ENCODE peak calls at places on chromosomes 11 and 22, in eight cellular contexts. One of them, this sample, is unnamed.
A peak's percentile ranks its signal among the peaks of the same experiment; 100 is the strongest.

GRCh38 chr11:116498161-116498560 is 274.6 kb downstream of the BUD13 start:
- DNase-seq in GM23338: no peak
- DNase-seq in upper lobe of right lung: no peak
- DNase-seq in body of pancreas: no peak
- DNase-seq in heart left ventricle: no peak
- DNase-seq in cardiac muscle cell: no peak
- DNase-seq in fibroblast of lung: no peak
- DNase-seq in uterus: no peak
- DNase-seq in this sample: no peak

GRCh38 chr11:124297921-124298320 is 15.8 kb downstream of the OR8D1 start:
- DNase-seq in GM23338: no peak
- DNase-seq in upper lobe of right lung: no peak
- DNase-seq in body of pancreas: no peak
- DNase-seq in heart left ventricle: no peak
- DNase-seq in cardiac muscle cell: no peak
- DNase-seq in fibroblast of lung: no peak
- DNase-seq in uterus: no peak
- DNase-seq in this sample: no peak

GRCh38 chr22:32204211-32204855 is 540 bp downstream of the RFPL2 start:
- DNase-seq in GM23338: peak; percentile 63
- DNase-seq in upper lobe of right lung: no peak
- DNase-seq in body of pancreas: peak; percentile 33
- DNase-seq in heart left ventricle: no peak
- DNase-seq in cardiac muscle cell: peak; percentile 43
- DNase-seq in fibroblast of lung: no peak
- DNase-seq in uterus: no peak
- DNase-seq in this sample: no peak

GRCh38 chr11:111631666-111632039 is 29.4 kb downstream of the SIK2 start:
- DNase-seq in GM23338: no peak
- DNase-seq in upper lobe of right lung: no peak
- DNase-seq in body of pancreas: no peak
- DNase-seq in heart left ventricle: no peak
- DNase-seq in cardiac muscle cell: no peak
- DNase-seq in fibroblast of lung: peak; percentile 73
- DNase-seq in uterus: no peak
- DNase-seq in this sample: no peak

GRCh38 chr22:20423636-20424511 is 13.8 kb downstream of the SCARF2 start:
- DNase-seq in GM23338: no peak
- DNase-seq in upper lobe of right lung: peak; percentile 60
- DNase-seq in body of pancreas: no peak
- DNase-seq in heart left ventricle: no peak
- DNase-seq in cardiac muscle cell: no peak
- DNase-seq in fibroblast of lung: no peak
- DNase-seq in uterus: no peak
- DNase-seq in this sample: peak; percentile 70

GRCh38 chr11:113593698-113594308 is 112.3 kb downstream of the TMPRSS5 start:
- DNase-seq in GM23338: no peak
- DNase-seq in upper lobe of right lung: no peak
- DNase-seq in body of pancreas: no peak
- DNase-seq in heart left ventricle: no peak
- DNase-seq in cardiac muscle cell: no peak
- DNase-seq in fibroblast of lung: no peak
- DNase-seq in uterus: no peak
- DNase-seq in this sample: peak; percentile 77

GRCh38 chr22:49203091-49203862 is 624.4 kb downstream of the BRD1 start:
- DNase-seq in GM23338: no peak
- DNase-seq in upper lobe of right lung: peak; percentile 53
- DNase-seq in body of pancreas: no peak
- DNase-seq in heart left ventricle: no peak
- DNase-seq in cardiac muscle cell: no peak
- DNase-seq in fibroblast of lung: no peak
- DNase-seq in uterus: no peak
- DNase-seq in this sample: no peak

GRCh38 chr11:27205779-27206549 is 157.1 kb downstream of the CCDC34 start:
- DNase-seq in GM23338: no peak
- DNase-seq in upper lobe of right lung: no peak
- DNase-seq in body of pancreas: no peak
- DNase-seq in heart left ventricle: no peak
- DNase-seq in cardiac muscle cell: no peak
- DNase-seq in fibroblast of lung: no peak
- DNase-seq in uterus: no peak
- DNase-seq in this sample: no peak

GRCh38 chr11:96341237-96342130 is 1.5 kb downstream of the MAML2 start:
- DNase-seq in GM23338: peak; percentile 56
- DNase-seq in upper lobe of right lung: peak; percentile 83
- DNase-seq in body of pancreas: peak; percentile 33
- DNase-seq in heart left ventricle: peak; percentile 51
- DNase-seq in cardiac muscle cell: no peak
- DNase-seq in fibroblast of lung: peak; percentile 70
- DNase-seq in uterus: peak; percentile 67
- DNase-seq in this sample: peak; percentile 66

GRCh38 chr11:132685174-132685611 is 847.1 kb downstream of the OPCML start:
- DNase-seq in GM23338: no peak
- DNase-seq in upper lobe of right lung: no peak
- DNase-seq in body of pancreas: no peak
- DNase-seq in heart left ventricle: no peak
- DNase-seq in cardiac muscle cell: no peak
- DNase-seq in fibroblast of lung: peak; percentile 11
- DNase-seq in uterus: no peak
- DNase-seq in this sample: no peak

GRCh38 chr11:128628686-128629085 is 41.3 kb upstream of the ETS1 start:
- DNase-seq in GM23338: no peak
- DNase-seq in upper lobe of right lung: no peak
- DNase-seq in body of pancreas: peak; percentile 14
- DNase-seq in heart left ventricle: no peak
- DNase-seq in cardiac muscle cell: no peak
- DNase-seq in fibroblast of lung: no peak
- DNase-seq in uterus: no peak
- DNase-seq in this sample: no peak

GRCh38 chr11:126265801-126266200 is 2.9 kb downstream of the SRPRA start:
- DNase-seq in GM23338: no peak
- DNase-seq in upper lobe of right lung: no peak
- DNase-seq in body of pancreas: no peak
- DNase-seq in heart left ventricle: no peak
- DNase-seq in cardiac muscle cell: no peak
- DNase-seq in fibroblast of lung: peak; percentile 9
- DNase-seq in uterus: no peak
- DNase-seq in this sample: no peak

GRCh38 chr11:100925935-100926334 is 203.7 kb downstream of the PGR start:
- DNase-seq in GM23338: no peak
- DNase-seq in upper lobe of right lung: no peak
- DNase-seq in body of pancreas: no peak
- DNase-seq in heart left ventricle: no peak
- DNase-seq in cardiac muscle cell: no peak
- DNase-seq in fibroblast of lung: peak; percentile 80
- DNase-seq in uterus: no peak
- DNase-seq in this sample: no peak

GRCh38 chr11:34546511-34547206 is 33.1 kb upstream of the ELF5 start:
- DNase-seq in GM23338: no peak
- DNase-seq in upper lobe of right lung: no peak
- DNase-seq in body of pancreas: no peak
- DNase-seq in heart left ventricle: no peak
- DNase-seq in cardiac muscle cell: no peak
- DNase-seq in fibroblast of lung: no peak
- DNase-seq in uterus: no peak
- DNase-seq in this sample: no peak

GRCh38 chr11:126598344-126599092 is 243.0 kb downstream of the ST3GAL4 start:
- DNase-seq in GM23338: no peak
- DNase-seq in upper lobe of right lung: no peak
- DNase-seq in body of pancreas: no peak
- DNase-seq in heart left ventricle: no peak
- DNase-seq in cardiac muscle cell: no peak
- DNase-seq in fibroblast of lung: no peak
- DNase-seq in uterus: no peak
- DNase-seq in this sample: no peak

GRCh38 chr11:78069465-78069864 is 5.8 kb downstream of the THRSP start:
- DNase-seq in GM23338: no peak
- DNase-seq in upper lobe of right lung: no peak
- DNase-seq in body of pancreas: no peak
- DNase-seq in heart left ventricle: no peak
- DNase-seq in cardiac muscle cell: no peak
- DNase-seq in fibroblast of lung: peak; percentile 54
- DNase-seq in uterus: no peak
- DNase-seq in this sample: no peak

GRCh38 chr22:38163844-38164577 is 17.6 kb downstream of the PLA2G6 start:
- DNase-seq in GM23338: no peak
- DNase-seq in upper lobe of right lung: peak; percentile 42
- DNase-seq in body of pancreas: peak; percentile 30
- DNase-seq in heart left ventricle: no peak
- DNase-seq in cardiac muscle cell: no peak
- DNase-seq in fibroblast of lung: no peak
- DNase-seq in uterus: no peak
- DNase-seq in this sample: no peak

GRCh38 chr11:60332923-60333322 is 5.9 kb downstream of the MS4A6E start:
- DNase-seq in GM23338: no peak
- DNase-seq in upper lobe of right lung: no peak
- DNase-seq in body of pancreas: no peak
- DNase-seq in heart left ventricle: no peak
- DNase-seq in cardiac muscle cell: no peak
- DNase-seq in fibroblast of lung: no peak
- DNase-seq in uterus: no peak
- DNase-seq in this sample: no peak

GRCh38 chr11:75499423-75500305 is 26.1 kb downstream of the GDPD5 start:
- DNase-seq in GM23338: no peak
- DNase-seq in upper lobe of right lung: no peak
- DNase-seq in body of pancreas: peak; percentile 49
- DNase-seq in heart left ventricle: peak; percentile 45
- DNase-seq in cardiac muscle cell: no peak
- DNase-seq in fibroblast of lung: peak; percentile 93
- DNase-seq in uterus: peak; percentile 81
- DNase-seq in this sample: no peak
- H3K4me1 ChIP-seq in GM23338: peaks cover 6% of the 10 kb centered on the region
- H3K4me1 ChIP-seq in upper lobe of right lung: peaks cover 14% of the 10 kb centered on the region
- H3K4me1 ChIP-seq in body of pancreas: peaks cover 6% of the 10 kb centered on the region
- H3K4me1 ChIP-seq in heart left ventricle: peaks cover 18% of the 10 kb centered on the region
- H3K4me1 ChIP-seq in cardiac muscle cell: peaks cover 14% of the 10 kb centered on the region
- H3K4me1 ChIP-seq in fibroblast of lung: peaks cover 16% of the 10 kb centered on the region
- H3K4me1 ChIP-seq in uterus: peaks cover 3% of the 10 kb centered on the region
- H3K4me1 ChIP-seq in this sample: no peaks in the 10 kb centered on the region

DNA sequence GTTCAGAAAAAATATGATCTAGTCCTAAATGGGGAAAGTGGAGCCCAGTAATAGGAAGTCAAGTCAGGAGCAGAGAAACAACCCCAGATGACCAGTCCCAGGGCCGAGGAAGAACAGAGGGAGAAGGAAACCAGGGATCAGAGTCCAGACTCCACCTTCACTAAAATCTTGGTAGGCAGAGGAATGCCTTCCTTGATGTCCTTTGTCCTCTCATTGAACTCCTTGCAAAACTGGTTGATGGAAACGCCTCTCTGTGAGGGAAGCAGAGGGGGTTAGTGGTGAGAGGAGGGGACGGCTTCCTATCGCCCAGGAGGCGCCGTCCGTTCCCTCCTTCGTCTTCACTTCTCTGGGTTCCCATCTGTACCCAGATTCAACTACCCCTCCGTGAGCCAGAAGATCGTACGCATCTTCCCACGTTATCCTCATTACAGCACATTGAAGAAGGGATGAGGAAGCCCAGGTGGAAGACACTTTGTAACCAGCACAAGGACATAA is 592 bp downstream of the MRPL11 start:
- DNase-seq in GM23338: peak; percentile 36
- DNase-seq in upper lobe of right lung: no peak
- DNase-seq in body of pancreas: no peak
- DNase-seq in heart left ventricle: no peak
- DNase-seq in cardiac muscle cell: no peak
- DNase-seq in fibroblast of lung: peak; percentile 7
- DNase-seq in uterus: no peak
- DNase-seq in this sample: no peak
- H3K27ac ChIP-seq in GM23338: peak overlapping the region; percentile 76
- H3K27ac ChIP-seq in upper lobe of right lung: peak overlapping the region; percentile 84
- H3K27ac ChIP-seq in body of pancreas: no peak overlapping the region
- H3K27ac ChIP-seq in heart left ventricle: peak overlapping the region; percentile 89
- H3K27ac ChIP-seq in cardiac muscle cell: peak overlapping the region; percentile 94
- H3K27ac ChIP-seq in fibroblast of lung: peak overlapping the region; percentile 75
- H3K27ac ChIP-seq in uterus: peak overlapping the region; percentile 87
- H3K27ac ChIP-seq in this sample: no peak overlapping the region

GRCh38 chr22:28229566-28230483 is 310.8 kb upstream of the PITPNB start:
- DNase-seq in GM23338: no peak
- DNase-seq in upper lobe of right lung: no peak
- DNase-seq in body of pancreas: no peak
- DNase-seq in heart left ventricle: no peak
- DNase-seq in cardiac muscle cell: no peak
- DNase-seq in fibroblast of lung: peak; percentile 32
- DNase-seq in uterus: no peak
- DNase-seq in this sample: no peak
- H3K4me3 ChIP-seq in GM23338: no peak overlapping the region
- H3K4me3 ChIP-seq in upper lobe of right lung: no peak overlapping the region
- H3K4me3 ChIP-seq in body of pancreas: no peak overlapping the region
- H3K4me3 ChIP-seq in heart left ventricle: no peak overlapping the region
- H3K4me3 ChIP-seq in cardiac muscle cell: no peak overlapping the region
- H3K4me3 ChIP-seq in fibroblast of lung: no peak overlapping the region
- H3K4me3 ChIP-seq in uterus: no peak overlapping the region
- H3K4me3 ChIP-seq in this sample: no peak overlapping the region

DNA sequence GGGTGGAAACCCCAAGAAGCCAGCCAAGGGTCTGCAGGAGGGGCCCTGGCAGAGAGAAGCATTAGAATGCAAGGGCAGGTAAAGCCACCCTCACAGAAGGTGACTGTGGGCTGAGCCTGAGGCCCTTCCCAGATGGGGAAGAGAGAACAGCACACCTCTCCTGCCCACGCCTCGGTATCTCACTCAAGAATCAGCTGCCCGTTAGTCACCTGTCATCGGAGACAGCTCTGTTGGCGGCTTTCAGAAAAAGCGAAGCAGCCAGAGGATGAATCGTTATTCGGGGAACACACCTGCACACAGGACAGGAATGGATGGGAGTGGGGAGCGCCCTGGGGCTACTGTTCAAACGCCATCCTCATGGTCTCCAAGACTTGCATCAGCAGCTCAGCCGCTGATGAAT is 21.7 kb upstream of the TMA7B start:
- DNase-seq in GM23338: no peak
- DNase-seq in upper lobe of right lung: no peak
- DNase-seq in body of pancreas: no peak
- DNase-seq in heart left ventricle: no peak
- DNase-seq in cardiac muscle cell: no peak
- DNase-seq in fibroblast of lung: no peak
- DNase-seq in uterus: no peak
- DNase-seq in this sample: no peak
- H3K4me1 ChIP-seq in GM23338: peaks cover 50% of the 10 kb centered on the region
- H3K4me1 ChIP-seq in upper lobe of right lung: no peaks in the 10 kb centered on the region
- H3K4me1 ChIP-seq in body of pancreas: no peaks in the 10 kb centered on the region
- H3K4me1 ChIP-seq in heart left ventricle: no peaks in the 10 kb centered on the region
- H3K4me1 ChIP-seq in cardiac muscle cell: no peaks in the 10 kb centered on the region
- H3K4me1 ChIP-seq in fibroblast of lung: no peaks in the 10 kb centered on the region
- H3K4me1 ChIP-seq in uterus: no peaks in the 10 kb centered on the region
- H3K4me1 ChIP-seq in this sample: no peaks in the 10 kb centered on the region

GRCh38 chr22:40310081-40310770 is 36.1 kb upstream of the ADSL start:
- DNase-seq in GM23338: no peak
- DNase-seq in upper lobe of right lung: no peak
- DNase-seq in body of pancreas: no peak
- DNase-seq in heart left ventricle: no peak
- DNase-seq in cardiac muscle cell: no peak
- DNase-seq in fibroblast of lung: peak; percentile 87
- DNase-seq in uterus: peak; percentile 25
- DNase-seq in this sample: no peak
- H3K27ac ChIP-seq in GM23338: no peak overlapping the region
- H3K27ac ChIP-seq in upper lobe of right lung: no peak overlapping the region
- H3K27ac ChIP-seq in body of pancreas: no peak overlapping the region
- H3K27ac ChIP-seq in heart left ventricle: no peak overlapping the region
- H3K27ac ChIP-seq in cardiac muscle cell: no peak overlapping the region
- H3K27ac ChIP-seq in fibroblast of lung: peak overlapping the region; percentile 58
- H3K27ac ChIP-seq in uterus: peak overlapping the region; percentile 62
- H3K27ac ChIP-seq in this sample: peak overlapping the region; percentile 90

GRCh38 chr11:8913961-8914660 is 3.1 kb downstream of the AKIP1 start:
- DNase-seq in GM23338: peak; percentile 78
- DNase-seq in upper lobe of right lung: no peak
- DNase-seq in body of pancreas: peak; percentile 18
- DNase-seq in heart left ventricle: peak; percentile 40
- DNase-seq in cardiac muscle cell: peak; percentile 59
- DNase-seq in fibroblast of lung: peak; percentile 43
- DNase-seq in uterus: peak; percentile 36
- DNase-seq in this sample: no peak
- H3K4me3 ChIP-seq in GM23338: no peak overlapping the region
- H3K4me3 ChIP-seq in upper lobe of right lung: peak overlapping the region; percentile 17
- H3K4me3 ChIP-seq in body of pancreas: no peak overlapping the region
- H3K4me3 ChIP-seq in heart left ventricle: peak overlapping the region; percentile 28
- H3K4me3 ChIP-seq in cardiac muscle cell: no peak overlapping the region
- H3K4me3 ChIP-seq in fibroblast of lung: peak overlapping the region; percentile 40
- H3K4me3 ChIP-seq in uterus: peak overlapping the region; percentile 20
- H3K4me3 ChIP-seq in this sample: peak overlapping the region; percentile 35

This sample was measured in aorta.